ENCODE peak calls at places on chromosomes 4 and X, in six cellular contexts. C is dorsolateral prefrontal cortex; G is ovary; T is coronary artery; I is A549; J is CD4-positive, alpha-beta T cell. P is an unnamed sample.

GRCh38 chr4:43282534-43282933 is 390.0 kb downstream of the GRXCR1 start:
- DNase-seq in G (no peak), I (no peak), T (no peak), J (no peak), C (no peak), P (no peak)

GRCh38 chrX:20382518-20383291 is 116.0 kb upstream of the RPS6KA3 start:
- DNase-seq in J (no peak), G (no peak), I (peak; percentile 41), C (no peak), T (no peak), P (peak; percentile 8)

GRCh38 chrX:139113682-139114081 is 402.2 kb upstream of the FGF13 start:
- DNase-seq in I (no peak), T (no peak), G (no peak), J (no peak), C (no peak), P (no peak)

GRCh38 chr4:1274871-1275270 is 14.8 kb upstream of the MAEA start:
- DNase-seq in T (no peak), J (no peak), I (no peak), G (no peak), C (no peak), P (no peak)

GRCh38 chrX:154002215-154002719 is 17.4 kb downstream of the IRAK1 start:
- DNase-seq in I (no peak), J (no peak), G (no peak), T (no peak), C (no peak), P (peak; percentile 25)

GRCh38 chr4:169649545-169650226 is 29.3 kb downstream of the CLCN3 start:
- DNase-seq in J (no peak), I (no peak), G (no peak), T (no peak), C (no peak), P (no peak)

GRCh38 chrX:35711281-35711680 is 86.9 kb upstream of the MAGEB16 start:
- DNase-seq in I (no peak), J (no peak), C (no peak), T (no peak), G (no peak), P (no peak)

GRCh38 chr4:127604949-127605709 is 27.6 kb upstream of the INTU start:
- DNase-seq in G (no peak), I (no peak), T (no peak), C (no peak), J (no peak), P (peak; percentile 28)

GRCh38 chr4:73682508-73682907 is 57.9 kb upstream of the CXCL8 start:
- DNase-seq in T (no peak), G (no peak), C (no peak), I (no peak), J (no peak), P (no peak)

GRCh38 chr4:184647391-184648101 is 1.7 kb downstream of the CASP3 start:
- DNase-seq in I (no peak), J (no peak), T (no peak), C (no peak), G (no peak), P (no peak)

GRCh38 chrX:37745354-37745753 is 34.5 kb upstream of the CYBB start:
- DNase-seq in J (peak; percentile 66), G (peak; percentile 67), I (peak; percentile 33), T (peak; percentile 76), C (peak; percentile 62), P (peak; percentile 46)

GRCh38 chr4:184807261-184807660 is 18.5 kb downstream of the ACSL1 start:
- DNase-seq in I (no peak), T (no peak), C (no peak), G (no peak), J (no peak), P (no peak)

GRCh38 chr4:15042529-15043167 is 40.4 kb downstream of the CPEB2 start:
- DNase-seq in J (no peak), G (no peak), I (no peak), C (no peak), T (no peak), P (peak; percentile 4)

GRCh38 chr4:106186201-106186600 is 129.8 kb downstream of the TBCK start:
- DNase-seq in C (no peak), G (no peak), T (no peak), I (no peak), J (no peak), P (no peak)

GRCh38 chrX:130902783-130903613 is at the start of gene ENOX2:
- DNase-seq in G (peak; percentile 88), C (peak; percentile 82), I (peak; percentile 90), J (peak; percentile 61), T (peak; percentile 96), P (peak; percentile 84)

GRCh38 chr4:91087743-91088142 is 960.5 kb downstream of the CCSER1 start:
- DNase-seq in I (no peak), C (no peak), G (no peak), J (no peak), T (no peak), P (no peak)

GRCh38 chr4:108804648-108805273 is 41.9 kb upstream of the ETNPPL start:
- DNase-seq in C (no peak), I (no peak), J (no peak), G (no peak), T (no peak), P (no peak)

GRCh38 chrX:149643496-149643895 is 11.9 kb upstream of the TMEM185A start:
- DNase-seq in J (no peak), I (no peak), G (no peak), T (no peak), C (no peak), P (no peak)

GRCh38 chrX:149650162-149650561 is 18.6 kb upstream of the TMEM185A start:
- DNase-seq in J (no peak), I (no peak), T (no peak), C (no peak), G (no peak), P (no peak)

GRCh38 chrX:149652232-149652981 is 20.8 kb upstream of the TMEM185A start:
- DNase-seq in T (peak; percentile 53), G (no peak), J (no peak), C (no peak), I (no peak), P (no peak)

GRCh38 chrX:149647505-149647904 is 15.9 kb upstream of the TMEM185A start:
- DNase-seq in J (no peak), G (no peak), T (no peak), C (no peak), I (no peak), P (no peak)

DNA sequence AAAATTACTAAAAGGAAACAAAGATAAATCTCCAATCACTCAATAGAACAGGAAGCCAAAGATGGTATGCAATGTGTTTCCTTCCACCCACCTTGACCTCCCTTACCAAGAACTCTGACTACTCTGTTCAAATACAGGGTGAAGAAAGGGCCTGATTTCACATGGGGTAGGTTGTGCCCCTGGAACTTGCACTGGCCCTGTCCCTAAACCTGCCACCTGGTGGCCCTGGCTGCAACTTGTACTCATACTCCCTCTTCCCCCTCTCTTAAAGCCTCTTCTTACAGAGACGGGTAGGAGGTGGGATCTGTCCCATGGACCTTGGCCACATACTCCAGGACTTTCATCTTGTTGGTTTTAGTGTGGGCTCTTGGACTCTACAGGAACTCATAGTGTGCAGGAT is 17.3 kb upstream of the TMEM185A start:
- DNase-seq in T (no peak), G (no peak), I (no peak), C (no peak), J (no peak), P (no peak)
- TF ChIP-seq CTCF in T (no peak), G (no peak), I (no peak), C (no peak), J (no peak), P (no peak)

DNA sequence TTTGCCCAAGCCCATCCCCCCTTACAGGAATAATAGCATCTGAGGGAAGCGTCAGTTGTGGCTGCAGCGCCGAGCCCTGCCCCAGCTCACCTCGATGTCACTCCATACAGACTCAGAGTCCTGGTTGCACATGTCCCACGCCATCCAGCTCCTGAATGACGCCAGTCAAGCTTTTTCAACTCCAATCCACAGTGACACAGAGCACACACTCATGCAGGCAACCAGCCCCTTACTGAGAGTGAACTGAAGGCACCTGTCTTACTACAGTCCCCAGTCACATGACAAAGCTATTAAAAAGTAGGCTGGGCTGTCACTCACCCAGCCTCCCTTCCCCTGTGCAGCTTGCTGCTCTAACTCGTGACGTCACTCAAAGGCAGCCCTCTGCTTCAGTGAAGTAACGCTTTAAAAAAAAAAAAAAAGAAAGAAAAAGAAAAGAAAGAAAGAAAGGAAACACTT is at the start of gene PPARGC1A:
- DNase-seq in J (no peak), G (peak; percentile 30), C (no peak), I (no peak), T (peak; percentile 80), P (no peak)
- H3K27ac ChIP-seq in J (no peak within 1 kb of the TSS), G (no peak within 1 kb of the TSS), C (peak within 1 kb of the TSS; percentile 76), I (no peak within 1 kb of the TSS), T (peak within 1 kb of the TSS; percentile 71), P (no peak within 1 kb of the TSS)

DNA sequence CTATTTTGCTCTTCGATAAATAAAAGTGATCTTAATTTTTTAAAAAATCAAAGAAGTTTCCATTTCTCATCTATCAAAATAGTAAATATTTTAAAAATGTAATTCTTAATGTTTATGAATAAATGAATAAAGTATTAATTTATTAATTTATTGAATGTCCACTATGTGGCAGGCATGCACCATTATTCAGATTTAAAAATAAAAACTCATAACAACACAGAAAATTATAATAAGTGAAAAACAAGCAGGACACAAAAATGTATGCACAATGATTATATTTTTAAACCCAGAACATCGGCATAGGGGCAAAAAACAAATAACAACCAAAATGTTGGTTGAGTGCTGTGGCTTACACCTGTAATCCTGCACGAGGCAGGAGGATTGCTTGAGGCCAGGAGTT is 5.3 kb upstream of the PYURF start:
- DNase-seq in T (no peak), G (no peak), C (no peak), J (no peak), I (no peak), P (no peak)
- TF ChIP-seq CTCF in T (no peak), G (no peak), C (no peak), J (no peak), I (peak; percentile 39), P (peak; percentile 24)

GRCh38 chr4:153244969-153245368 is 40.7 kb downstream of the TRIM2 start:
- DNase-seq in I (no peak), C (no peak), T (no peak), J (no peak), G (no peak), P (no peak)

GRCh38 chr4:153245775-153246174 is 41.5 kb downstream of the TRIM2 start:
- DNase-seq in G (no peak), C (no peak), J (no peak), T (no peak), I (no peak), P (no peak)

GRCh38 chr4:153248641-153249198 is 44.5 kb downstream of the TRIM2 start:
- DNase-seq in T (no peak), C (no peak), J (no peak), I (no peak), G (no peak), P (no peak)

GRCh38 chr4:153247116-153247490 is 42.9 kb downstream of the TRIM2 start:
- DNase-seq in C (no peak), T (no peak), G (no peak), I (no peak), J (no peak), P (no peak)

DNA sequence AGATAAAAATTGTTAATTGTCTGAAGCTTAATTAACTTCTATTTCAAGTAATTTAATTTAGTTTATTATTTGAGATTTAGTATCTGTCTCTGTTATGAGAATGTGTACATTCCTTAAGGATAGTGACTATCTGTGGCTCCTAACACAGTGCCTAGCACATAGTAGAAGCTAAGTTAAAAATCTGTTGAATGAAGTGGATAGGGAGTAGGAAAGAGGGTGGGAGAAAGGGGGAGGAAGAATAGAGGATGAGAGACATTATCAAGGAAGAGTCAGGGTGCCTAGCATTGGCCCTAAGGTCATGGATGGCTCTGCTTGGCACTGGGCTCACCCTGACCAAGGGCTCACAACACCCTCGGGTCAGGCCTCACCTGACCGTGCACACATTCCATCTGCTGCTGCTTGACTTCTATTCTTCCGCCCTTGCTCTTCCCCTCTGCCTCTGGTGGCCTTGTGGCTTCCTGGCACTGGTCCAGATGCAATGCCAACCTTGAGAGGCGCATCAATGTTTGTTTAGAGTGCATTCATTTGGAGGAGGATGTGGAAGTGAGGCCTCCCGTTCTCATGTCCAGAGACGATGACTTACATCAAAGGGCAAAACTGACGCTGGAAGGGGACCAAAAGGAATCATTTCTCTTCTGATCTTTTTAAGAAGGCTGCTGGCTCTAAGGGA is 42.3 kb downstream of the TRIM2 start:
- DNase-seq in T (no peak), C (no peak), I (no peak), J (no peak), G (no peak), P (no peak)
- H3K27ac ChIP-seq in T (no peak overlapping the region), C (peak overlapping the region; percentile 88), I (no peak overlapping the region), J (no peak overlapping the region), G (no peak overlapping the region), P (peak overlapping the region; percentile 50)